ENCODE peak calls at places on chromosomes 16 and 17, in eight cellular contexts. O, D, J, Q, G, C, I and E are unnamed samples.
A peak's percentile ranks its signal among the peaks of the same experiment; 100 is the strongest.

GRCh38 chr16:25064967-25065366 is 46.6 kb upstream of the LCMT1 start:
- DNase-seq in O (no peak), D (no peak), J (no peak), Q (no peak), G (no peak), C (no peak), I (no peak), E (no peak)

GRCh38 chr16:1712791-1713261 is 6.8 kb downstream of the MAPK8IP3 start:
- DNase-seq in O (no peak), D (no peak), J (no peak), Q (no peak), G (no peak), C (no peak), I (peak; percentile 24), E (no peak)

GRCh38 chr16:68091604-68092261 is 6.6 kb downstream of the NFATC3 start:
- DNase-seq in O (peak; percentile 28), D (no peak), J (no peak), Q (no peak), G (no peak), C (peak; percentile 90), I (peak; percentile 68), E (no peak)

GRCh38 chr16:87295661-87296531 is 21.3 kb downstream of the C16orf95 start:
- DNase-seq in O (no peak), D (no peak), J (no peak), Q (no peak), G (no peak), C (no peak), I (no peak), E (no peak)

GRCh38 chr16:70735141-70735979 is 49.5 kb upstream of the MTSS2 start:
- DNase-seq in O (no peak), D (no peak), J (no peak), Q (no peak), G (no peak), C (no peak), I (peak; percentile 44), E (no peak)

GRCh38 chr16:4936991-4937781 is at the start of gene PPL:
- DNase-seq in O (peak; percentile 4), D (no peak), J (peak; percentile 35), Q (no peak), G (no peak), C (peak; percentile 81), I (no peak), E (peak; percentile 56)

GRCh38 chr17:1714488-1714979 is 4.4 kb upstream of the TLCD2 start:
- DNase-seq in O (no peak), D (no peak), J (peak; percentile 90), Q (peak; percentile 65), G (peak; percentile 100), C (peak; percentile 16), I (peak; percentile 96), E (peak; percentile 99)

GRCh38 chr16:50496990-50497389 is 51.2 kb upstream of the NKD1 start:
- DNase-seq in O (no peak), D (no peak), J (no peak), Q (no peak), G (no peak), C (no peak), I (no peak), E (no peak)

GRCh38 chr17:5194346-5194745 is 2.7 kb upstream of the ZNF594 start:
- DNase-seq in O (no peak), D (no peak), J (no peak), Q (no peak), G (no peak), C (no peak), I (no peak), E (no peak)

GRCh38 chr17:44916059-44916780 is 920 bp upstream of the GFAP start:
- DNase-seq in O (no peak), D (no peak), J (no peak), Q (no peak), G (peak; percentile 59), C (no peak), I (peak; percentile 28), E (no peak)

GRCh38 chr16:46885960-46886763 is 2.0 kb downstream of the GPT2 start:
- DNase-seq in O (peak; percentile 4), D (no peak), J (no peak), Q (no peak), G (no peak), C (no peak), I (peak; percentile 80), E (peak; percentile 47)